ENCODE peak calls at places on chromosomes 16 and 17, in five cellular contexts. N, D, I, J and Z are unnamed samples.

GRCh38 chr16:48576927-48577326 is 33.1 kb downstream of the N4BP1 start:
- DNase-seq in N (no peak), D (no peak), I (peak), J (no peak), Z (no peak)

GRCh38 chr16:7182510-7183109 is 150.0 kb upstream of the RBFOX1 start:
- DNase-seq in N (no peak), D (no peak), I (no peak), J (no peak), Z (no peak)

GRCh38 chr17:48961516-48962233 is 6.7 kb downstream of the GIP start:
- DNase-seq in N (no peak), D (peak), I (peak), J (no peak), Z (no peak)

GRCh38 chr17:76568771-76569170 is 16.9 kb downstream of the ST6GALNAC2 start:
- DNase-seq in N (no peak), D (no peak), I (no peak), J (no peak), Z (no peak)

GRCh38 chr16:29806641-29807425 is 504 bp downstream of the MAZ start:
- DNase-seq in N (no peak), D (peak), I (no peak), J (peak), Z (no peak)

GRCh38 chr16:22624038-22624656 is 113.5 kb downstream of the NPIPB5 start:
- DNase-seq in N (no peak), D (no peak), I (no peak), J (no peak), Z (no peak)

GRCh38 chr16:48128769-48129168 is 27.0 kb downstream of the ABCC12 start:
- DNase-seq in N (no peak), D (no peak), I (no peak), J (no peak), Z (no peak)

GRCh38 chr17:64534187-64534586 is 27.4 kb downstream of the CEP95 start:
- DNase-seq in N (no peak), D (no peak), I (no peak), J (no peak), Z (no peak)

GRCh38 chr17:41907185-41907556 is 11.6 kb downstream of the ACLY start:
- DNase-seq in N (no peak), D (no peak), I (peak), J (no peak), Z (no peak)

GRCh38 chr17:58487589-58488427 is at the start of gene HSF5:
- DNase-seq in N (peak), D (peak), I (no peak), J (peak), Z (peak)

GRCh38 chr17:83200231-83200699 is 120.9 kb downstream of the METRNL start:
- DNase-seq in N (peak), D (peak), I (peak), J (peak), Z (peak)

GRCh38 chr17:77126519-77126918 is 14.2 kb upstream of the SEC14L1 start:
- DNase-seq in N (no peak), D (no peak), I (no peak), J (no peak), Z (no peak)

GRCh38 chr17:63555475-63556156 is 5.3 kb downstream of the DCAF7 start:
- DNase-seq in N (no peak), D (no peak), I (no peak), J (no peak), Z (no peak)

GRCh38 chr17:29682987-29683386 is 60.3 kb upstream of the CORO6 start:
- DNase-seq in N (no peak), D (no peak), I (no peak), J (no peak), Z (no peak)

GRCh38 chr17:40598928-40599627 is 33.8 kb upstream of the CCR7 start:
- DNase-seq in N (peak), D (no peak), I (peak), J (no peak), Z (peak)

GRCh38 chr16:54176376-54176901 is 110.1 kb downstream of the IRX3 start:
- DNase-seq in N (no peak), D (peak), I (no peak), J (no peak), Z (no peak)

GRCh38 chr17:57696050-57696449 is 49.0 kb downstream of the CCDC182 start:
- DNase-seq in N (no peak), D (no peak), I (no peak), J (no peak), Z (no peak)

GRCh38 chr16:1991135-1991551 is 1.4 kb downstream of the SYNGR3 start:
- DNase-seq in N (peak), D (no peak), I (no peak), J (peak), Z (peak)

GRCh38 chr16:13510425-13511151 is 409.4 kb upstream of the ERCC4 start:
- DNase-seq in N (no peak), D (no peak), I (no peak), J (no peak), Z (no peak)

GRCh38 chr16:52528393-52529080 is 18.4 kb downstream of the TOX3 start:
- DNase-seq in N (no peak), D (no peak), I (no peak), J (peak), Z (no peak)

GRCh38 chr17:76735006-76735405 is 2.1 kb downstream of the SRSF2 start:
- DNase-seq in N (no peak), D (no peak), I (peak), J (no peak), Z (no peak)

GRCh38 chr17:22512057-22512456 is 819.7 kb downstream of the KCNJ18 start:
- DNase-seq in N (no peak), D (no peak), I (no peak), J (no peak), Z (no peak)

GRCh38 chr16:11852092-11852809 is 909 bp upstream of the RSL1D1 start:
- DNase-seq in N (no peak), D (no peak), I (peak), J (no peak), Z (no peak)

GRCh38 chr16:65822148-65822547 is 544.3 kb upstream of the CDH5 start:
- DNase-seq in N (no peak), D (no peak), I (no peak), J (no peak), Z (no peak)

GRCh38 chr17:14312522-14312921 is 11.6 kb downstream of the HS3ST3B1 start:
- DNase-seq in N (no peak), D (no peak), I (no peak), J (no peak), Z (no peak)

GRCh38 chr16:86994651-86995171 is 322.5 kb downstream of the C16orf95 start:
- DNase-seq in N (no peak), D (no peak), I (peak), J (no peak), Z (no peak)

GRCh38 chr17:57530026-57530425 is 215.1 kb downstream of the CCDC182 start:
- DNase-seq in N (no peak), D (no peak), I (no peak), J (no peak), Z (no peak)

GRCh38 chr16:1979271-1980025 is 1.8 kb downstream of the NOXO1 start:
- DNase-seq in N (no peak), D (peak), I (no peak), J (peak), Z (no peak)

GRCh38 chr16:56849690-56850680 is 15.0 kb upstream of the SLC12A3 start:
- DNase-seq in N (no peak), D (no peak), I (peak), J (no peak), Z (no peak)

GRCh38 chr16:51150159-51150893 is 744 bp downstream of the SALL1 start:
- DNase-seq in N (no peak), D (no peak), I (no peak), J (no peak), Z (no peak)

GRCh38 chr16:89409161-89409711 is 81.1 kb downstream of the ANKRD11 start:
- DNase-seq in N (peak), D (no peak), I (peak), J (no peak), Z (peak)

GRCh38 chr16:25051446-25052160 is 36.4 kb upstream of the ARHGAP17 start:
- DNase-seq in N (no peak), D (no peak), I (peak), J (no peak), Z (no peak)

GRCh38 chr16:87608400-87608985 is 6.2 kb downstream of the JPH3 start:
- DNase-seq in N (peak), D (peak), I (peak), J (no peak), Z (peak)

GRCh38 chr16:82935781-82936180 is 309.0 kb downstream of the CDH13 start:
- DNase-seq in N (no peak), D (no peak), I (no peak), J (no peak), Z (no peak)

GRCh38 chr17:67386965-67387551 is 10.0 kb downstream of the PITPNC1 start:
- DNase-seq in N (peak), D (peak), I (peak), J (peak), Z (peak)

GRCh38 chr16:67943619-67944503 is at the start of gene LCAT:
- DNase-seq in N (no peak), D (no peak), I (no peak), J (no peak), Z (no peak)

GRCh38 chr16:2979669-2980226 is 498 bp downstream of the PKMYT1 start:
- DNase-seq in N (no peak), D (peak), I (peak), J (no peak), Z (no peak)